ENCODE peak calls at places on chromosomes 12 and 14, in ten cellular contexts. One of them, this sample, is unnamed.
A peak's percentile ranks its signal among the peaks of the same experiment; 100 is the strongest.

GRCh38 chr12:114190971-114191370 is 215.0 kb downstream of the TBX5 start:
- DNase-seq in tibial artery: no peak
- DNase-seq in foreskin keratinocyte: no peak
- DNase-seq in kidney tubule cell: no peak
- DNase-seq in activated B cell treated with CpG ODN at 0.5 μM for 24 hours: no peak
- DNase-seq in NCI-H2029: no peak
- DNase-seq in adipocyte: no peak
- DNase-seq in stomach: no peak
- DNase-seq in WTC11: no peak
- DNase-seq in COR-L47: no peak
- DNase-seq in this sample: no peak

GRCh38 chr12:106750524-106750923 is 24.0 kb upstream of the RIC8B start:
- DNase-seq in tibial artery: no peak
- DNase-seq in foreskin keratinocyte: no peak
- DNase-seq in kidney tubule cell: no peak
- DNase-seq in activated B cell treated with CpG ODN at 0.5 μM for 24 hours: no peak
- DNase-seq in NCI-H2029: no peak
- DNase-seq in adipocyte: no peak
- DNase-seq in stomach: no peak
- DNase-seq in WTC11: no peak
- DNase-seq in COR-L47: no peak
- DNase-seq in this sample: no peak

GRCh38 chr12:53960187-53961024 is 5.7 kb downstream of the HOXC12 start:
- DNase-seq in tibial artery: no peak
- DNase-seq in foreskin keratinocyte: no peak
- DNase-seq in kidney tubule cell: no peak
- DNase-seq in activated B cell treated with CpG ODN at 0.5 μM for 24 hours: no peak
- DNase-seq in NCI-H2029: no peak
- DNase-seq in adipocyte: no peak
- DNase-seq in stomach: no peak
- DNase-seq in WTC11: no peak
- DNase-seq in COR-L47: no peak
- DNase-seq in this sample: no peak

GRCh38 chr12:132178801-132179401 is 34.6 kb downstream of the NOC4L start:
- DNase-seq in tibial artery: no peak
- DNase-seq in foreskin keratinocyte: no peak
- DNase-seq in kidney tubule cell: peak; percentile 35
- DNase-seq in activated B cell treated with CpG ODN at 0.5 μM for 24 hours: no peak
- DNase-seq in NCI-H2029: peak; percentile 81
- DNase-seq in adipocyte: no peak
- DNase-seq in stomach: no peak
- DNase-seq in WTC11: peak; percentile 58
- DNase-seq in COR-L47: peak; percentile 48
- DNase-seq in this sample: no peak

GRCh38 chr14:26444745-26445144 is 153.1 kb downstream of the NOVA1 start:
- DNase-seq in tibial artery: no peak
- DNase-seq in foreskin keratinocyte: peak; percentile 29
- DNase-seq in kidney tubule cell: peak; percentile 4
- DNase-seq in activated B cell treated with CpG ODN at 0.5 μM for 24 hours: no peak
- DNase-seq in NCI-H2029: no peak
- DNase-seq in adipocyte: peak; percentile 52
- DNase-seq in stomach: no peak
- DNase-seq in WTC11: no peak
- DNase-seq in COR-L47: no peak
- DNase-seq in this sample: no peak

GRCh38 chr12:62846506-62846905 is 88.4 kb downstream of the PPM1H start:
- DNase-seq in tibial artery: no peak
- DNase-seq in foreskin keratinocyte: no peak
- DNase-seq in kidney tubule cell: peak; percentile 83
- DNase-seq in activated B cell treated with CpG ODN at 0.5 μM for 24 hours: no peak
- DNase-seq in NCI-H2029: no peak
- DNase-seq in adipocyte: no peak
- DNase-seq in stomach: no peak
- DNase-seq in WTC11: no peak
- DNase-seq in COR-L47: no peak
- DNase-seq in this sample: no peak

GRCh38 chr12:46419675-46420074 is 47.1 kb upstream of the SLC38A2 start:
- DNase-seq in tibial artery: no peak
- DNase-seq in foreskin keratinocyte: no peak
- DNase-seq in kidney tubule cell: no peak
- DNase-seq in activated B cell treated with CpG ODN at 0.5 μM for 24 hours: no peak
- DNase-seq in NCI-H2029: no peak
- DNase-seq in adipocyte: no peak
- DNase-seq in stomach: no peak
- DNase-seq in WTC11: no peak
- DNase-seq in COR-L47: no peak
- DNase-seq in this sample: no peak

GRCh38 chr14:37447883-37448391 is 147.1 kb downstream of the FOXA1 start:
- DNase-seq in tibial artery: no peak
- DNase-seq in foreskin keratinocyte: peak; percentile 70
- DNase-seq in kidney tubule cell: no peak
- DNase-seq in activated B cell treated with CpG ODN at 0.5 μM for 24 hours: no peak
- DNase-seq in NCI-H2029: no peak
- DNase-seq in adipocyte: no peak
- DNase-seq in stomach: no peak
- DNase-seq in WTC11: no peak
- DNase-seq in COR-L47: no peak
- DNase-seq in this sample: no peak

GRCh38 chr12:72273851-72274284 is 1.7 kb downstream of the TRHDE start:
- DNase-seq in tibial artery: no peak
- DNase-seq in foreskin keratinocyte: peak; percentile 65
- DNase-seq in kidney tubule cell: peak; percentile 55
- DNase-seq in activated B cell treated with CpG ODN at 0.5 μM for 24 hours: no peak
- DNase-seq in NCI-H2029: no peak
- DNase-seq in adipocyte: no peak
- DNase-seq in stomach: no peak
- DNase-seq in WTC11: no peak
- DNase-seq in COR-L47: no peak
- DNase-seq in this sample: no peak

GRCh38 chr12:104747956-104748355 is 210.1 kb downstream of the SLC41A2 start:
- DNase-seq in tibial artery: no peak
- DNase-seq in foreskin keratinocyte: no peak
- DNase-seq in kidney tubule cell: no peak
- DNase-seq in activated B cell treated with CpG ODN at 0.5 μM for 24 hours: no peak
- DNase-seq in NCI-H2029: no peak
- DNase-seq in adipocyte: no peak
- DNase-seq in stomach: no peak
- DNase-seq in WTC11: no peak
- DNase-seq in COR-L47: no peak
- DNase-seq in this sample: no peak

GRCh38 chr14:92960706-92961566 is 38.0 kb downstream of the CHGA start:
- DNase-seq in tibial artery: no peak
- DNase-seq in foreskin keratinocyte: peak; percentile 67
- DNase-seq in kidney tubule cell: peak; percentile 69
- DNase-seq in activated B cell treated with CpG ODN at 0.5 μM for 24 hours: no peak
- DNase-seq in NCI-H2029: no peak
- DNase-seq in adipocyte: peak; percentile 22
- DNase-seq in stomach: no peak
- DNase-seq in WTC11: no peak
- DNase-seq in COR-L47: no peak
- DNase-seq in this sample: no peak

GRCh38 chr14:64702493-64703392 is 1.5 kb upstream of the PLEKHG3 start:
- DNase-seq in tibial artery: peak; percentile 19
- DNase-seq in foreskin keratinocyte: peak; percentile 76
- DNase-seq in kidney tubule cell: peak; percentile 73
- DNase-seq in activated B cell treated with CpG ODN at 0.5 μM for 24 hours: no peak
- DNase-seq in NCI-H2029: peak; percentile 24
- DNase-seq in adipocyte: no peak
- DNase-seq in stomach: peak; percentile 80
- DNase-seq in WTC11: peak; percentile 96
- DNase-seq in COR-L47: no peak
- DNase-seq in this sample: peak; percentile 44